ENCODE peak calls at places on chromosomes 16 and 17, in six cellular contexts. One of them, this sample, is unnamed.

GRCh38 chr17:75853410-75853809 is 1.7 kb downstream of the WBP2 start:
- DNase-seq in heart left ventricle: no peak
- DNase-seq in mesendoderm: peak; percentile 76
- DNase-seq in left ventricle myocardium inferior: no peak
- DNase-seq in ovary: no peak
- DNase-seq in esophagus squamous epithelium: no peak
- DNase-seq in this sample: no peak

GRCh38 chr17:41494524-41494923 is 4.8 kb upstream of the KRT36 start:
- DNase-seq in mesendoderm: peak; percentile 47
- DNase-seq in left ventricle myocardium inferior: no peak
- DNase-seq in esophagus squamous epithelium: no peak
- DNase-seq in heart left ventricle: no peak
- DNase-seq in ovary: no peak
- DNase-seq in this sample: no peak

GRCh38 chr16:87171723-87172122 is 145.5 kb downstream of the C16orf95 start:
- DNase-seq in heart left ventricle: no peak
- DNase-seq in ovary: no peak
- DNase-seq in esophagus squamous epithelium: no peak
- DNase-seq in left ventricle myocardium inferior: no peak
- DNase-seq in mesendoderm: no peak
- DNase-seq in this sample: no peak

GRCh38 chr16:89031715-89032659 is 55.0 kb upstream of the CBFA2T3 start:
- DNase-seq in ovary: no peak
- DNase-seq in heart left ventricle: no peak
- DNase-seq in esophagus squamous epithelium: no peak
- DNase-seq in left ventricle myocardium inferior: peak; percentile 28
- DNase-seq in mesendoderm: no peak
- DNase-seq in this sample: peak; percentile 42

GRCh38 chr16:8492690-8493089 is 97.6 kb downstream of the TMEM114 start:
- DNase-seq in heart left ventricle: no peak
- DNase-seq in mesendoderm: no peak
- DNase-seq in left ventricle myocardium inferior: no peak
- DNase-seq in esophagus squamous epithelium: no peak
- DNase-seq in ovary: no peak
- DNase-seq in this sample: no peak

GRCh38 chr16:3819741-3820724 is 60.5 kb downstream of the CREBBP start:
- DNase-seq in left ventricle myocardium inferior: no peak
- DNase-seq in heart left ventricle: no peak
- DNase-seq in ovary: peak; percentile 47
- DNase-seq in mesendoderm: no peak
- DNase-seq in esophagus squamous epithelium: no peak
- DNase-seq in this sample: no peak

GRCh38 chr16:15897834-15898254 is 9.4 kb upstream of the CEP20 start:
- DNase-seq in esophagus squamous epithelium: no peak
- DNase-seq in heart left ventricle: no peak
- DNase-seq in mesendoderm: no peak
- DNase-seq in ovary: no peak
- DNase-seq in left ventricle myocardium inferior: no peak
- DNase-seq in this sample: no peak

GRCh38 chr17:35679007-35679682 is 52.3 kb upstream of the RASL10B start:
- DNase-seq in left ventricle myocardium inferior: no peak
- DNase-seq in ovary: no peak
- DNase-seq in heart left ventricle: no peak
- DNase-seq in esophagus squamous epithelium: no peak
- DNase-seq in mesendoderm: no peak
- DNase-seq in this sample: no peak

GRCh38 chr17:55735784-55736405 is 13.2 kb upstream of the TMEM100 start:
- DNase-seq in ovary: peak; percentile 30
- DNase-seq in esophagus squamous epithelium: no peak
- DNase-seq in heart left ventricle: no peak
- DNase-seq in mesendoderm: peak; percentile 59
- DNase-seq in left ventricle myocardium inferior: no peak
- DNase-seq in this sample: no peak

GRCh38 chr17:41467546-41467945 is 360 bp upstream of the KRT32 start:
- DNase-seq in heart left ventricle: no peak
- DNase-seq in ovary: no peak
- DNase-seq in esophagus squamous epithelium: no peak
- DNase-seq in left ventricle myocardium inferior: no peak
- DNase-seq in mesendoderm: no peak
- DNase-seq in this sample: no peak

GRCh38 chr16:50453446-50453845 is 84.7 kb upstream of the BRD7 start:
- DNase-seq in ovary: no peak
- DNase-seq in esophagus squamous epithelium: no peak
- DNase-seq in left ventricle myocardium inferior: no peak
- DNase-seq in mesendoderm: no peak
- DNase-seq in heart left ventricle: no peak
- DNase-seq in this sample: no peak

GRCh38 chr17:57109393-57110151 is 24.5 kb downstream of the AKAP1 start:
- DNase-seq in heart left ventricle: peak; percentile 83
- DNase-seq in left ventricle myocardium inferior: peak; percentile 75
- DNase-seq in ovary: no peak
- DNase-seq in esophagus squamous epithelium: no peak
- DNase-seq in mesendoderm: peak; percentile 85
- DNase-seq in this sample: no peak

GRCh38 chr16:83996481-83997252 is 28.6 kb downstream of the NECAB2 start:
- DNase-seq in left ventricle myocardium inferior: no peak
- DNase-seq in ovary: no peak
- DNase-seq in mesendoderm: peak; percentile 24
- DNase-seq in esophagus squamous epithelium: no peak
- DNase-seq in heart left ventricle: no peak
- DNase-seq in this sample: no peak

GRCh38 chr17:70820276-70820675 is 650.9 kb downstream of the KCNJ2 start:
- DNase-seq in esophagus squamous epithelium: no peak
- DNase-seq in heart left ventricle: no peak
- DNase-seq in mesendoderm: no peak
- DNase-seq in left ventricle myocardium inferior: no peak
- DNase-seq in ovary: no peak
- DNase-seq in this sample: no peak

GRCh38 chr17:2789700-2790099 is 6.5 kb upstream of the RAP1GAP2 start:
- DNase-seq in esophagus squamous epithelium: no peak
- DNase-seq in ovary: no peak
- DNase-seq in mesendoderm: no peak
- DNase-seq in left ventricle myocardium inferior: no peak
- DNase-seq in heart left ventricle: no peak
- DNase-seq in this sample: no peak

GRCh38 chr17:8698142-8699050 is 46.2 kb downstream of the CCDC42 start:
- DNase-seq in ovary: peak; percentile 84
- DNase-seq in heart left ventricle: peak; percentile 59
- DNase-seq in esophagus squamous epithelium: no peak
- DNase-seq in left ventricle myocardium inferior: peak; percentile 50
- DNase-seq in mesendoderm: peak; percentile 69
- DNase-seq in this sample: peak; percentile 38

GRCh38 chr17:73088561-73088960 is 3.9 kb downstream of the SLC39A11 start:
- DNase-seq in ovary: no peak
- DNase-seq in left ventricle myocardium inferior: no peak
- DNase-seq in esophagus squamous epithelium: no peak
- DNase-seq in heart left ventricle: no peak
- DNase-seq in mesendoderm: no peak
- DNase-seq in this sample: no peak

GRCh38 chr16:57203451-57203850 is 17.3 kb downstream of the RSPRY1 start:
- DNase-seq in left ventricle myocardium inferior: no peak
- DNase-seq in ovary: no peak
- DNase-seq in esophagus squamous epithelium: no peak
- DNase-seq in heart left ventricle: no peak
- DNase-seq in mesendoderm: no peak
- DNase-seq in this sample: no peak

GRCh38 chr17:80474231-80474932 is 2.0 kb downstream of the NPTX1 start:
- DNase-seq in left ventricle myocardium inferior: no peak
- DNase-seq in ovary: no peak
- DNase-seq in mesendoderm: peak; percentile 47
- DNase-seq in esophagus squamous epithelium: no peak
- DNase-seq in heart left ventricle: no peak
- DNase-seq in this sample: no peak

GRCh38 chr17:3866269-3866668 is 20.2 kb upstream of the NCBP3 start:
- DNase-seq in heart left ventricle: no peak
- DNase-seq in esophagus squamous epithelium: no peak
- DNase-seq in mesendoderm: no peak
- DNase-seq in ovary: no peak
- DNase-seq in left ventricle myocardium inferior: no peak
- DNase-seq in this sample: no peak

GRCh38 chr16:31350275-31351005 is 4.5 kb upstream of the ITGAX start:
- DNase-seq in ovary: no peak
- DNase-seq in left ventricle myocardium inferior: no peak
- DNase-seq in esophagus squamous epithelium: no peak
- DNase-seq in heart left ventricle: peak; percentile 23
- DNase-seq in mesendoderm: no peak
- DNase-seq in this sample: no peak

GRCh38 chr16:47873434-47873833 is 282.4 kb downstream of the ABCC12 start:
- DNase-seq in esophagus squamous epithelium: no peak
- DNase-seq in left ventricle myocardium inferior: no peak
- DNase-seq in ovary: no peak
- DNase-seq in mesendoderm: no peak
- DNase-seq in heart left ventricle: no peak
- DNase-seq in this sample: no peak

GRCh38 chr17:47072881-47073280 is 93.8 kb upstream of the RPRML start:
- DNase-seq in ovary: no peak
- DNase-seq in left ventricle myocardium inferior: no peak
- DNase-seq in mesendoderm: no peak
- DNase-seq in esophagus squamous epithelium: no peak
- DNase-seq in heart left ventricle: no peak
- DNase-seq in this sample: no peak

GRCh38 chr16:89922884-89923639 is at the start of gene TUBB3:
- DNase-seq in left ventricle myocardium inferior: peak; percentile 80
- DNase-seq in mesendoderm: peak; percentile 87
- DNase-seq in heart left ventricle: peak; percentile 83
- DNase-seq in ovary: peak; percentile 50
- DNase-seq in esophagus squamous epithelium: no peak
- DNase-seq in this sample: peak; percentile 46

GRCh38 chr17:44348234-44348987 is 3.3 kb downstream of the GRN start:
- DNase-seq in ovary: no peak
- DNase-seq in heart left ventricle: no peak
- DNase-seq in esophagus squamous epithelium: no peak
- DNase-seq in mesendoderm: no peak
- DNase-seq in left ventricle myocardium inferior: no peak
- DNase-seq in this sample: no peak

GRCh38 chr17:75240394-75241142 is 20.8 kb downstream of the GGA3 start:
- DNase-seq in heart left ventricle: no peak
- DNase-seq in ovary: no peak
- DNase-seq in esophagus squamous epithelium: no peak
- DNase-seq in left ventricle myocardium inferior: no peak
- DNase-seq in mesendoderm: peak; percentile 93
- DNase-seq in this sample: no peak

GRCh38 chr16:20675488-20676267 is 21.8 kb downstream of the ACSM1 start:
- DNase-seq in heart left ventricle: no peak
- DNase-seq in ovary: peak; percentile 38
- DNase-seq in mesendoderm: peak; percentile 95
- DNase-seq in left ventricle myocardium inferior: no peak
- DNase-seq in esophagus squamous epithelium: no peak
- DNase-seq in this sample: peak; percentile 39

GRCh38 chr17:32903774-32904673 is 23.9 kb upstream of the TMEM98 start:
- DNase-seq in left ventricle myocardium inferior: no peak
- DNase-seq in mesendoderm: no peak
- DNase-seq in ovary: no peak
- DNase-seq in heart left ventricle: no peak
- DNase-seq in esophagus squamous epithelium: no peak
- DNase-seq in this sample: no peak

GRCh38 chr16:54286067-54286329 is 589 bp downstream of the IRX3 start:
- DNase-seq in esophagus squamous epithelium: no peak
- DNase-seq in ovary: no peak
- DNase-seq in heart left ventricle: no peak
- DNase-seq in left ventricle myocardium inferior: no peak
- DNase-seq in mesendoderm: no peak
- DNase-seq in this sample: no peak

GRCh38 chr16:54589326-54589725 is 302.7 kb upstream of the IRX3 start:
- DNase-seq in heart left ventricle: no peak
- DNase-seq in ovary: no peak
- DNase-seq in left ventricle myocardium inferior: no peak
- DNase-seq in esophagus squamous epithelium: no peak
- DNase-seq in mesendoderm: no peak
- DNase-seq in this sample: no peak

GRCh38 chr16:80319181-80319580 is 221.6 kb upstream of the DYNLRB2 start:
- DNase-seq in left ventricle myocardium inferior: no peak
- DNase-seq in ovary: no peak
- DNase-seq in heart left ventricle: no peak
- DNase-seq in mesendoderm: peak; percentile 61
- DNase-seq in esophagus squamous epithelium: no peak
- DNase-seq in this sample: no peak

GRCh38 chr16:59684911-59685310 is 950.8 kb upstream of the GOT2 start:
- DNase-seq in left ventricle myocardium inferior: no peak
- DNase-seq in esophagus squamous epithelium: no peak
- DNase-seq in heart left ventricle: no peak
- DNase-seq in mesendoderm: no peak
- DNase-seq in ovary: no peak
- DNase-seq in this sample: no peak

GRCh38 chr17:4946312-4946976 is 1.9 kb downstream of the PFN1 start:
- DNase-seq in left ventricle myocardium inferior: no peak
- DNase-seq in mesendoderm: no peak
- DNase-seq in esophagus squamous epithelium: no peak
- DNase-seq in ovary: no peak
- DNase-seq in heart left ventricle: no peak
- DNase-seq in this sample: no peak
- H3K4me1 ChIP-seq in left ventricle myocardium inferior: peaks cover 90% of the 10 kb centered on the region
- H3K4me1 ChIP-seq in mesendoderm: peaks cover 10% of the 10 kb centered on the region
- H3K4me1 ChIP-seq in esophagus squamous epithelium: peaks cover 89% of the 10 kb centered on the region
- H3K4me1 ChIP-seq in ovary: peaks cover 2% of the 10 kb centered on the region
- H3K4me1 ChIP-seq in heart left ventricle: peaks cover 54% of the 10 kb centered on the region
- H3K4me1 ChIP-seq in this sample: peaks cover 20% of the 10 kb centered on the region

GRCh38 chr17:50052822-50053653 is 2.9 kb upstream of the ITGA3 start:
- DNase-seq in ovary: peak; percentile 72
- DNase-seq in heart left ventricle: peak; percentile 72
- DNase-seq in mesendoderm: no peak
- DNase-seq in esophagus squamous epithelium: no peak
- DNase-seq in left ventricle myocardium inferior: peak; percentile 50
- DNase-seq in this sample: no peak
- H3K4me1 ChIP-seq in ovary: peaks cover 11% of the 10 kb centered on the region
- H3K4me1 ChIP-seq in heart left ventricle: peaks cover 45% of the 10 kb centered on the region
- H3K4me1 ChIP-seq in mesendoderm: peaks cover 25% of the 10 kb centered on the region
- H3K4me1 ChIP-seq in esophagus squamous epithelium: peaks cover 77% of the 10 kb centered on the region
- H3K4me1 ChIP-seq in left ventricle myocardium inferior: peaks cover 56% of the 10 kb centered on the region
- H3K4me1 ChIP-seq in this sample: peaks cover 5% of the 10 kb centered on the region

DNA sequence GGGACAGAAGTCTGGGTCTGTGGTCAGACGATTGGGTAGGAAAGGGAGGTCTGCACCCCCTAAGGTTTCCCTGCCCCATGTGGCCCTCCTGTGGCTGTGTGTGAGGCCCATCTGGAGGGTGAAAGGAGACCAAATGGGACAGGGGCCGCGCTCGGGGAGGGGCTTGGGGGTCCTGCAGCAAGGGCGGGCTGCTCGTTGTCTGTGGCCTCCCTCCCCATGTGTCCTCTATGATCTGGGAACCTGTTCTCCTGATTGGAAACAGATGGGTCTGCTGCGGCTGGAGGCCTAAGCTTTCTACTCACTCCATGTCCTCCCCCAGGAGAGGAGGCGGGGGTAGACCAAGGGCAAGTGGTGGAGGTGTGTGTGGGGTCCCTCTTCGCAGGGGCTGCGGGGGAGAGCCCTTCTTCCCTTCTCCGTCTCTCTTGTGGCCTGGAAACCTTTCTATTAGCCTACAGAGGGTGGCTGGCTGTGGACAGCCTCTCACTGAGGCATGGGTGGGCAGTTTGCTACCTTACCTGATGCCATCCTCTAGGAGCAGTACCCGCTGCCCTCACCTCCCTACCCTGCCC is 18.6 kb downstream of the IGFBP4 start:
- DNase-seq in heart left ventricle: no peak
- DNase-seq in left ventricle myocardium inferior: no peak
- DNase-seq in mesendoderm: no peak
- DNase-seq in esophagus squamous epithelium: no peak
- DNase-seq in ovary: peak; percentile 55
- DNase-seq in this sample: no peak
- H3K4me1 ChIP-seq in heart left ventricle: peaks cover 66% of the 10 kb centered on the region
- H3K4me1 ChIP-seq in left ventricle myocardium inferior: peaks cover 66% of the 10 kb centered on the region
- H3K4me1 ChIP-seq in mesendoderm: peaks cover 2% of the 10 kb centered on the region
- H3K4me1 ChIP-seq in esophagus squamous epithelium: peaks cover 70% of the 10 kb centered on the region
- H3K4me1 ChIP-seq in ovary: peaks cover 44% of the 10 kb centered on the region
- H3K4me1 ChIP-seq in this sample: peaks cover 17% of the 10 kb centered on the region

GRCh38 chr16:719815-720506 is 985 bp upstream of the ANTKMT start:
- DNase-seq in esophagus squamous epithelium: no peak
- DNase-seq in heart left ventricle: no peak
- DNase-seq in mesendoderm: no peak
- DNase-seq in left ventricle myocardium inferior: no peak
- DNase-seq in ovary: no peak
- DNase-seq in this sample: no peak
- H3K4me1 ChIP-seq in esophagus squamous epithelium: peaks cover 60% of the 10 kb centered on the region
- H3K4me1 ChIP-seq in heart left ventricle: peaks cover 36% of the 10 kb centered on the region
- H3K4me1 ChIP-seq in mesendoderm: peaks cover 4% of the 10 kb centered on the region
- H3K4me1 ChIP-seq in left ventricle myocardium inferior: peaks cover 57% of the 10 kb centered on the region
- H3K4me1 ChIP-seq in ovary: peaks cover 26% of the 10 kb centered on the region
- H3K4me1 ChIP-seq in this sample: peaks cover 23% of the 10 kb centered on the region

This sample was measured in lung.